ENCODE peak calls at places on chromosome 9, in five cellular contexts. One of them, this sample, is unnamed.

GRCh38 chr9:129102791-129103594 is 7.6 kb downstream of the CRAT start:
- DNase-seq in HT1080: peak
- DNase-seq in RWPE1: peak
- DNase-seq in AML-193: peak
- DNase-seq in activated CD4-positive, alpha-beta T cell treated with anti-CD3 and anti-CD28 coated beads for 24 hours: no peak
- DNase-seq in this sample: peak

GRCh38 chr9:70020217-70020616 is 23.4 kb upstream of the MAMDC2 start:
- DNase-seq in HT1080: peak
- DNase-seq in RWPE1: no peak
- DNase-seq in AML-193: no peak
- DNase-seq in activated CD4-positive, alpha-beta T cell treated with anti-CD3 and anti-CD28 coated beads for 24 hours: no peak
- DNase-seq in this sample: no peak

GRCh38 chr9:91751922-91752321 is 198.1 kb downstream of the ROR2 start:
- DNase-seq in HT1080: no peak
- DNase-seq in RWPE1: peak
- DNase-seq in AML-193: no peak
- DNase-seq in activated CD4-positive, alpha-beta T cell treated with anti-CD3 and anti-CD28 coated beads for 24 hours: no peak
- DNase-seq in this sample: peak

GRCh38 chr9:110531776-110532175 is 47.8 kb downstream of the SVEP1 start:
- DNase-seq in HT1080: no peak
- DNase-seq in RWPE1: no peak
- DNase-seq in AML-193: no peak
- DNase-seq in activated CD4-positive, alpha-beta T cell treated with anti-CD3 and anti-CD28 coated beads for 24 hours: no peak
- DNase-seq in this sample: peak

GRCh38 chr9:75642522-75642921 is 248.0 kb upstream of the PCSK5 start:
- DNase-seq in HT1080: no peak
- DNase-seq in RWPE1: no peak
- DNase-seq in AML-193: no peak
- DNase-seq in activated CD4-positive, alpha-beta T cell treated with anti-CD3 and anti-CD28 coated beads for 24 hours: no peak
- DNase-seq in this sample: no peak

GRCh38 chr9:131181091-131181681 is 55.8 kb downstream of the NUP214 start:
- DNase-seq in HT1080: no peak
- DNase-seq in RWPE1: no peak
- DNase-seq in AML-193: peak
- DNase-seq in activated CD4-positive, alpha-beta T cell treated with anti-CD3 and anti-CD28 coated beads for 24 hours: no peak
- DNase-seq in this sample: peak

GRCh38 chr9:125380406-125380805 is 118.8 kb downstream of the GAPVD1 start:
- DNase-seq in HT1080: peak
- DNase-seq in RWPE1: no peak
- DNase-seq in AML-193: no peak
- DNase-seq in activated CD4-positive, alpha-beta T cell treated with anti-CD3 and anti-CD28 coated beads for 24 hours: no peak
- DNase-seq in this sample: no peak

GRCh38 chr9:114513050-114513951 is 8.0 kb upstream of the WHRN start:
- DNase-seq in HT1080: peak
- DNase-seq in RWPE1: no peak
- DNase-seq in AML-193: no peak
- DNase-seq in activated CD4-positive, alpha-beta T cell treated with anti-CD3 and anti-CD28 coated beads for 24 hours: no peak
- DNase-seq in this sample: no peak

GRCh38 chr9:113737414-113738271 is 138.5 kb upstream of the ZNF618 start:
- DNase-seq in HT1080: peak
- DNase-seq in RWPE1: peak
- DNase-seq in AML-193: peak
- DNase-seq in activated CD4-positive, alpha-beta T cell treated with anti-CD3 and anti-CD28 coated beads for 24 hours: no peak
- DNase-seq in this sample: peak

GRCh38 chr9:34651876-34652602 is at the start of gene IL11RA:
- DNase-seq in HT1080: peak
- DNase-seq in RWPE1: peak
- DNase-seq in AML-193: no peak
- DNase-seq in activated CD4-positive, alpha-beta T cell treated with anti-CD3 and anti-CD28 coated beads for 24 hours: peak
- DNase-seq in this sample: peak

GRCh38 chr9:127182901-127183746 is 60.7 kb upstream of the ANGPTL2 start:
- DNase-seq in HT1080: no peak
- DNase-seq in RWPE1: no peak
- DNase-seq in AML-193: no peak
- DNase-seq in activated CD4-positive, alpha-beta T cell treated with anti-CD3 and anti-CD28 coated beads for 24 hours: no peak
- DNase-seq in this sample: no peak

GRCh38 chr9:35660966-35661413 is 2.9 kb downstream of the CCDC107 start:
- DNase-seq in HT1080: no peak
- DNase-seq in RWPE1: no peak
- DNase-seq in AML-193: no peak
- DNase-seq in activated CD4-positive, alpha-beta T cell treated with anti-CD3 and anti-CD28 coated beads for 24 hours: no peak
- DNase-seq in this sample: peak

GRCh38 chr9:75979362-75979761 is 88.9 kb downstream of the PCSK5 start:
- DNase-seq in HT1080: peak
- DNase-seq in RWPE1: no peak
- DNase-seq in AML-193: no peak
- DNase-seq in activated CD4-positive, alpha-beta T cell treated with anti-CD3 and anti-CD28 coated beads for 24 hours: no peak
- DNase-seq in this sample: peak

GRCh38 chr9:35907732-35908483 is 1.4 kb upstream of the SPAAR start:
- DNase-seq in HT1080: peak
- DNase-seq in RWPE1: peak
- DNase-seq in AML-193: no peak
- DNase-seq in activated CD4-positive, alpha-beta T cell treated with anti-CD3 and anti-CD28 coated beads for 24 hours: no peak
- DNase-seq in this sample: peak

GRCh38 chr9:121725008-121725795 is 73.8 kb downstream of the DAB2IP start:
- DNase-seq in HT1080: no peak
- DNase-seq in RWPE1: peak
- DNase-seq in AML-193: no peak
- DNase-seq in activated CD4-positive, alpha-beta T cell treated with anti-CD3 and anti-CD28 coated beads for 24 hours: no peak
- DNase-seq in this sample: peak

GRCh38 chr9:99722852-99723251 is 98.8 kb upstream of the NR4A3 start:
- DNase-seq in HT1080: no peak
- DNase-seq in RWPE1: no peak
- DNase-seq in AML-193: no peak
- DNase-seq in activated CD4-positive, alpha-beta T cell treated with anti-CD3 and anti-CD28 coated beads for 24 hours: no peak
- DNase-seq in this sample: no peak

GRCh38 chr9:131701789-131702337 is 38.0 kb downstream of the RAPGEF1 start:
- DNase-seq in HT1080: no peak
- DNase-seq in RWPE1: no peak
- DNase-seq in AML-193: no peak
- DNase-seq in activated CD4-positive, alpha-beta T cell treated with anti-CD3 and anti-CD28 coated beads for 24 hours: no peak
- DNase-seq in this sample: no peak

GRCh38 chr9:92463989-92464388 is 18.3 kb downstream of the ASPN start:
- DNase-seq in HT1080: peak
- DNase-seq in RWPE1: peak
- DNase-seq in AML-193: no peak
- DNase-seq in activated CD4-positive, alpha-beta T cell treated with anti-CD3 and anti-CD28 coated beads for 24 hours: no peak
- DNase-seq in this sample: peak

GRCh38 chr9:98771209-98771874 is 25.0 kb downstream of the ANKS6 start:
- DNase-seq in HT1080: no peak
- DNase-seq in RWPE1: no peak
- DNase-seq in AML-193: no peak
- DNase-seq in activated CD4-positive, alpha-beta T cell treated with anti-CD3 and anti-CD28 coated beads for 24 hours: no peak
- DNase-seq in this sample: no peak

GRCh38 chr9:92714016-92714415 is 44.1 kb upstream of the IPPK start:
- DNase-seq in HT1080: no peak
- DNase-seq in RWPE1: no peak
- DNase-seq in AML-193: no peak
- DNase-seq in activated CD4-positive, alpha-beta T cell treated with anti-CD3 and anti-CD28 coated beads for 24 hours: no peak
- DNase-seq in this sample: no peak

GRCh38 chr9:4170231-4170630 is 129.6 kb downstream of the GLIS3 start:
- DNase-seq in HT1080: peak
- DNase-seq in RWPE1: no peak
- DNase-seq in AML-193: no peak
- DNase-seq in activated CD4-positive, alpha-beta T cell treated with anti-CD3 and anti-CD28 coated beads for 24 hours: no peak
- DNase-seq in this sample: no peak

GRCh38 chr9:7259544-7260241 is 501.9 kb downstream of the KDM4C start:
- DNase-seq in HT1080: no peak
- DNase-seq in RWPE1: no peak
- DNase-seq in AML-193: no peak
- DNase-seq in activated CD4-positive, alpha-beta T cell treated with anti-CD3 and anti-CD28 coated beads for 24 hours: no peak
- DNase-seq in this sample: no peak

GRCh38 chr9:137176302-137177182 is 4.7 kb upstream of the TMEM210 start:
- DNase-seq in HT1080: peak
- DNase-seq in RWPE1: peak
- DNase-seq in AML-193: no peak
- DNase-seq in activated CD4-positive, alpha-beta T cell treated with anti-CD3 and anti-CD28 coated beads for 24 hours: no peak
- DNase-seq in this sample: peak

GRCh38 chr9:14158911-14159310 is 155.0 kb downstream of the NFIB start:
- DNase-seq in HT1080: peak
- DNase-seq in RWPE1: peak
- DNase-seq in AML-193: no peak
- DNase-seq in activated CD4-positive, alpha-beta T cell treated with anti-CD3 and anti-CD28 coated beads for 24 hours: no peak
- DNase-seq in this sample: peak

GRCh38 chr9:18255158-18255629 is 218.8 kb upstream of the ADAMTSL1 start:
- DNase-seq in HT1080: peak
- DNase-seq in RWPE1: peak
- DNase-seq in AML-193: peak
- DNase-seq in activated CD4-positive, alpha-beta T cell treated with anti-CD3 and anti-CD28 coated beads for 24 hours: peak
- DNase-seq in this sample: peak

GRCh38 chr9:89026878-89027277 is 35.6 kb downstream of the S1PR3 start:
- DNase-seq in HT1080: no peak
- DNase-seq in RWPE1: no peak
- DNase-seq in AML-193: no peak
- DNase-seq in activated CD4-positive, alpha-beta T cell treated with anti-CD3 and anti-CD28 coated beads for 24 hours: no peak
- DNase-seq in this sample: no peak

GRCh38 chr9:106588601-106589000 is 274.4 kb upstream of the ZNF462 start:
- DNase-seq in HT1080: peak
- DNase-seq in RWPE1: peak
- DNase-seq in AML-193: no peak
- DNase-seq in activated CD4-positive, alpha-beta T cell treated with anti-CD3 and anti-CD28 coated beads for 24 hours: no peak
- DNase-seq in this sample: peak

GRCh38 chr9:4769321-4770080 is 23.2 kb upstream of the RCL1 start:
- DNase-seq in HT1080: peak
- DNase-seq in RWPE1: no peak
- DNase-seq in AML-193: no peak
- DNase-seq in activated CD4-positive, alpha-beta T cell treated with anti-CD3 and anti-CD28 coated beads for 24 hours: no peak
- DNase-seq in this sample: peak

GRCh38 chr9:130669965-130670364 is 5.6 kb downstream of the PRDM12 start:
- DNase-seq in HT1080: no peak
- DNase-seq in RWPE1: no peak
- DNase-seq in AML-193: no peak
- DNase-seq in activated CD4-positive, alpha-beta T cell treated with anti-CD3 and anti-CD28 coated beads for 24 hours: no peak
- DNase-seq in this sample: no peak

GRCh38 chr9:18472915-18473314 is 1.0 kb upstream of the ADAMTSL1 start:
- DNase-seq in HT1080: no peak
- DNase-seq in RWPE1: no peak
- DNase-seq in AML-193: no peak
- DNase-seq in activated CD4-positive, alpha-beta T cell treated with anti-CD3 and anti-CD28 coated beads for 24 hours: no peak
- DNase-seq in this sample: no peak

GRCh38 chr9:79559501-79560181 is 12.1 kb upstream of the TLE4 start:
- DNase-seq in HT1080: no peak
- DNase-seq in RWPE1: no peak
- DNase-seq in AML-193: no peak
- DNase-seq in activated CD4-positive, alpha-beta T cell treated with anti-CD3 and anti-CD28 coated beads for 24 hours: no peak
- DNase-seq in this sample: no peak

GRCh38 chr9:137134191-137134590 is 4.8 kb upstream of the GRIN1 start:
- DNase-seq in HT1080: peak
- DNase-seq in RWPE1: no peak
- DNase-seq in AML-193: no peak
- DNase-seq in activated CD4-positive, alpha-beta T cell treated with anti-CD3 and anti-CD28 coated beads for 24 hours: no peak
- DNase-seq in this sample: no peak

GRCh38 chr9:82810902-82811301 is 252.0 kb downstream of the RASEF start:
- DNase-seq in HT1080: peak
- DNase-seq in RWPE1: peak
- DNase-seq in AML-193: no peak
- DNase-seq in activated CD4-positive, alpha-beta T cell treated with anti-CD3 and anti-CD28 coated beads for 24 hours: no peak
- DNase-seq in this sample: no peak

GRCh38 chr9:138069731-138070456 is 192.3 kb downstream of the CACNA1B start:
- DNase-seq in HT1080: no peak
- DNase-seq in RWPE1: no peak
- DNase-seq in AML-193: no peak
- DNase-seq in activated CD4-positive, alpha-beta T cell treated with anti-CD3 and anti-CD28 coated beads for 24 hours: no peak
- DNase-seq in this sample: no peak

GRCh38 chr9:120375316-120375715 is 204.7 kb downstream of the CDK5RAP2 start:
- DNase-seq in HT1080: no peak
- DNase-seq in RWPE1: no peak
- DNase-seq in AML-193: no peak
- DNase-seq in activated CD4-positive, alpha-beta T cell treated with anti-CD3 and anti-CD28 coated beads for 24 hours: no peak
- DNase-seq in this sample: no peak

GRCh38 chr9:133635903-133636531 is at the start of gene DBH:
- DNase-seq in HT1080: no peak
- DNase-seq in RWPE1: no peak
- DNase-seq in AML-193: no peak
- DNase-seq in activated CD4-positive, alpha-beta T cell treated with anti-CD3 and anti-CD28 coated beads for 24 hours: no peak
- DNase-seq in this sample: no peak

GRCh38 chr9:130770679-130771442 is 64.2 kb upstream of the ABL1 start:
- DNase-seq in HT1080: peak
- DNase-seq in RWPE1: peak
- DNase-seq in AML-193: peak
- DNase-seq in activated CD4-positive, alpha-beta T cell treated with anti-CD3 and anti-CD28 coated beads for 24 hours: no peak
- DNase-seq in this sample: peak

GRCh38 chr9:136582977-136583735 is 37.3 kb upstream of the NOTCH1 start:
- DNase-seq in HT1080: no peak
- DNase-seq in RWPE1: no peak
- DNase-seq in AML-193: no peak
- DNase-seq in activated CD4-positive, alpha-beta T cell treated with anti-CD3 and anti-CD28 coated beads for 24 hours: no peak
- DNase-seq in this sample: no peak

GRCh38 chr9:13437898-13438297 is 158.4 kb upstream of the MPDZ start:
- DNase-seq in HT1080: no peak
- DNase-seq in RWPE1: no peak
- DNase-seq in AML-193: no peak
- DNase-seq in activated CD4-positive, alpha-beta T cell treated with anti-CD3 and anti-CD28 coated beads for 24 hours: no peak
- DNase-seq in this sample: no peak

This sample was measured in LHCN-M2.